ENCODE peak calls at places on chromosomes 7 and 10, in six cellular contexts. L, A, N, I, Z and F are unnamed samples.

GRCh38 chr7:132532237-132532734 is 44.0 kb downstream of the PLXNA4 start:
- DNase-seq in L (no peak), A (no peak), N (no peak), I (no peak), Z (no peak), F (no peak)

GRCh38 chr7:101093907-101094306 is 8.6 kb downstream of the TRIM56 start:
- DNase-seq in L (no peak), A (peak), N (no peak), I (no peak), Z (no peak), F (peak)

GRCh38 chr7:37212526-37212925 is 236.1 kb downstream of the ELMO1 start:
- DNase-seq in L (no peak), A (no peak), N (no peak), I (no peak), Z (no peak), F (no peak)

GRCh38 chr7:44738031-44738730 is 10.5 kb upstream of the ZMIZ2 start:
- DNase-seq in L (no peak), A (no peak), N (no peak), I (no peak), Z (no peak), F (no peak)

GRCh38 chr7:106126170-106126938 is 14.2 kb upstream of the SYPL1 start:
- DNase-seq in L (no peak), A (peak), N (no peak), I (peak), Z (no peak), F (peak)

GRCh38 chr7:11591943-11592342 is 240.1 kb downstream of the THSD7A start:
- DNase-seq in L (no peak), A (no peak), N (no peak), I (no peak), Z (no peak), F (no peak)

GRCh38 chr10:100803481-100803880 is 58.1 kb downstream of the PAX2 start:
- DNase-seq in L (no peak), A (no peak), N (peak), I (no peak), Z (no peak), F (no peak)

GRCh38 chr10:114051714-114052113 is 8.0 kb downstream of the ADRB1 start:
- DNase-seq in L (no peak), A (no peak), N (no peak), I (no peak), Z (no peak), F (no peak)